ENCODE peak calls at places on chromosomes 3 and 15, in seven cellular contexts. One of them, this sample, is unnamed. For H3K4me1, the result is how much of the 10 kb centered on the place peaks cover.

GRCh38 chr3:76561494-76562242 is 478.2 kb upstream of the ROBO2 start:
- DNase-seq in prostate gland: no peak
- DNase-seq in heart left ventricle: no peak
- DNase-seq in spleen: no peak
- DNase-seq in H1: no peak
- DNase-seq in transverse colon: no peak
- DNase-seq in esophagus muscularis mucosa: no peak
- DNase-seq in this sample: no peak

GRCh38 chr15:78873796-78874761 is 1.4 kb downstream of the MORF4L1 start:
- DNase-seq in heart left ventricle: no peak
- DNase-seq in spleen: peak
- DNase-seq in H1: no peak
- DNase-seq in prostate gland: no peak
- DNase-seq in esophagus muscularis mucosa: no peak
- DNase-seq in transverse colon: peak
- DNase-seq in this sample: no peak

GRCh38 chr15:52331490-52332240 is 36.1 kb upstream of the MYO5C start:
- DNase-seq in spleen: no peak
- DNase-seq in transverse colon: peak
- DNase-seq in esophagus muscularis mucosa: no peak
- DNase-seq in heart left ventricle: no peak
- DNase-seq in H1: no peak
- DNase-seq in prostate gland: peak
- DNase-seq in this sample: no peak

GRCh38 chr15:98996619-98997018 is 11.0 kb downstream of the PGPEP1L start:
- DNase-seq in heart left ventricle: no peak
- DNase-seq in transverse colon: no peak
- DNase-seq in spleen: no peak
- DNase-seq in esophagus muscularis mucosa: no peak
- DNase-seq in prostate gland: no peak
- DNase-seq in H1: no peak
- DNase-seq in this sample: no peak

GRCh38 chr3:79139395-79140060 is 628.3 kb downstream of the ROBO1 start:
- DNase-seq in H1: no peak
- DNase-seq in transverse colon: no peak
- DNase-seq in prostate gland: no peak
- DNase-seq in spleen: no peak
- DNase-seq in heart left ventricle: no peak
- DNase-seq in esophagus muscularis mucosa: no peak
- DNase-seq in this sample: no peak

GRCh38 chr3:125057186-125057850 is 1.5 kb upstream of the HEG1 start:
- DNase-seq in H1: no peak
- DNase-seq in esophagus muscularis mucosa: no peak
- DNase-seq in heart left ventricle: no peak
- DNase-seq in spleen: no peak
- DNase-seq in transverse colon: no peak
- DNase-seq in prostate gland: no peak
- DNase-seq in this sample: peak

GRCh38 chr3:80997622-80998021 is 763.8 kb downstream of the GBE1 start:
- DNase-seq in spleen: no peak
- DNase-seq in transverse colon: no peak
- DNase-seq in H1: no peak
- DNase-seq in esophagus muscularis mucosa: no peak
- DNase-seq in heart left ventricle: no peak
- DNase-seq in prostate gland: no peak
- DNase-seq in this sample: no peak

GRCh38 chr3:52805270-52806039 is 10.9 kb downstream of the ITIH3 start:
- DNase-seq in heart left ventricle: no peak
- DNase-seq in esophagus muscularis mucosa: no peak
- DNase-seq in spleen: no peak
- DNase-seq in prostate gland: no peak
- DNase-seq in H1: no peak
- DNase-seq in transverse colon: no peak
- DNase-seq in this sample: no peak

GRCh38 chr3:151044706-151045105 is 40.8 kb upstream of the MED12L start:
- DNase-seq in heart left ventricle: no peak
- DNase-seq in prostate gland: no peak
- DNase-seq in spleen: no peak
- DNase-seq in esophagus muscularis mucosa: no peak
- DNase-seq in transverse colon: no peak
- DNase-seq in H1: no peak
- DNase-seq in this sample: no peak

GRCh38 chr3:80785475-80785874 is 976.0 kb downstream of the GBE1 start:
- DNase-seq in esophagus muscularis mucosa: no peak
- DNase-seq in H1: no peak
- DNase-seq in heart left ventricle: no peak
- DNase-seq in prostate gland: no peak
- DNase-seq in spleen: no peak
- DNase-seq in transverse colon: no peak
- DNase-seq in this sample: no peak

GRCh38 chr15:50633653-50634052 is 52.9 kb downstream of the TRPM7 start:
- DNase-seq in H1: no peak
- DNase-seq in prostate gland: no peak
- DNase-seq in transverse colon: no peak
- DNase-seq in esophagus muscularis mucosa: no peak
- DNase-seq in spleen: no peak
- DNase-seq in heart left ventricle: no peak
- DNase-seq in this sample: no peak

GRCh38 chr3:181250714-181251113 is 261.2 kb upstream of the DNAJC19 start:
- DNase-seq in heart left ventricle: no peak
- DNase-seq in transverse colon: no peak
- DNase-seq in spleen: no peak
- DNase-seq in H1: no peak
- DNase-seq in esophagus muscularis mucosa: no peak
- DNase-seq in prostate gland: no peak
- DNase-seq in this sample: no peak

GRCh38 chr3:173733029-173733652 is 335.6 kb downstream of the NLGN1 start:
- DNase-seq in prostate gland: no peak
- DNase-seq in H1: no peak
- DNase-seq in esophagus muscularis mucosa: no peak
- DNase-seq in heart left ventricle: no peak
- DNase-seq in transverse colon: no peak
- DNase-seq in spleen: no peak
- DNase-seq in this sample: no peak

GRCh38 chr15:100263031-100263430 is 78.7 kb downstream of the ADAMTS17 start:
- DNase-seq in transverse colon: no peak
- DNase-seq in esophagus muscularis mucosa: peak
- DNase-seq in prostate gland: no peak
- DNase-seq in spleen: no peak
- DNase-seq in heart left ventricle: no peak
- DNase-seq in H1: no peak
- DNase-seq in this sample: no peak

GRCh38 chr15:58396181-58396580 is 35.6 kb upstream of the LIPC start:
- DNase-seq in prostate gland: no peak
- DNase-seq in esophagus muscularis mucosa: no peak
- DNase-seq in heart left ventricle: no peak
- DNase-seq in H1: no peak
- DNase-seq in spleen: no peak
- DNase-seq in transverse colon: no peak
- DNase-seq in this sample: no peak

GRCh38 chr3:123188058-123188457 is 13.7 kb upstream of the SEC22A start:
- DNase-seq in heart left ventricle: no peak
- DNase-seq in H1: no peak
- DNase-seq in transverse colon: no peak
- DNase-seq in spleen: no peak
- DNase-seq in prostate gland: no peak
- DNase-seq in esophagus muscularis mucosa: no peak
- DNase-seq in this sample: no peak

GRCh38 chr3:189911001-189911400 is 209.7 kb downstream of the P3H2 start:
- DNase-seq in spleen: no peak
- DNase-seq in prostate gland: no peak
- DNase-seq in heart left ventricle: no peak
- DNase-seq in H1: no peak
- DNase-seq in esophagus muscularis mucosa: no peak
- DNase-seq in transverse colon: no peak
- DNase-seq in this sample: no peak

GRCh38 chr3:29453278-29453961 is 172.5 kb downstream of the RBMS3 start:
- DNase-seq in H1: no peak
- DNase-seq in esophagus muscularis mucosa: no peak
- DNase-seq in transverse colon: peak
- DNase-seq in prostate gland: peak
- DNase-seq in spleen: no peak
- DNase-seq in heart left ventricle: peak
- DNase-seq in this sample: peak

GRCh38 chr15:88476635-88477038 is 9.1 kb downstream of the MRPS11 start:
- DNase-seq in heart left ventricle: peak
- DNase-seq in esophagus muscularis mucosa: no peak
- DNase-seq in spleen: no peak
- DNase-seq in transverse colon: no peak
- DNase-seq in prostate gland: no peak
- DNase-seq in H1: no peak
- DNase-seq in this sample: no peak

GRCh38 chr3:28012830-28013229 is 228.6 kb upstream of the CMC1 start:
- DNase-seq in H1: no peak
- DNase-seq in spleen: no peak
- DNase-seq in prostate gland: no peak
- DNase-seq in heart left ventricle: no peak
- DNase-seq in transverse colon: no peak
- DNase-seq in esophagus muscularis mucosa: no peak
- DNase-seq in this sample: no peak

GRCh38 chr3:166351461-166351860 is 514.2 kb upstream of the BCHE start:
- DNase-seq in transverse colon: no peak
- DNase-seq in heart left ventricle: no peak
- DNase-seq in esophagus muscularis mucosa: no peak
- DNase-seq in prostate gland: no peak
- DNase-seq in H1: no peak
- DNase-seq in spleen: no peak
- DNase-seq in this sample: no peak

GRCh38 chr3:134799393-134799792 is 4.3 kb downstream of the EPHB1 start:
- DNase-seq in esophagus muscularis mucosa: peak
- DNase-seq in prostate gland: no peak
- DNase-seq in transverse colon: no peak
- DNase-seq in H1: no peak
- DNase-seq in heart left ventricle: no peak
- DNase-seq in spleen: no peak
- DNase-seq in this sample: no peak

GRCh38 chr3:63914312-63914711 is 2.1 kb upstream of the SCAANT1 start:
- DNase-seq in spleen: no peak
- DNase-seq in H1: no peak
- DNase-seq in transverse colon: peak
- DNase-seq in prostate gland: peak
- DNase-seq in esophagus muscularis mucosa: no peak
- DNase-seq in heart left ventricle: no peak
- DNase-seq in this sample: peak

GRCh38 chr3:58487140-58487886 is 4.6 kb upstream of the KCTD6 start:
- DNase-seq in esophagus muscularis mucosa: no peak
- DNase-seq in prostate gland: no peak
- DNase-seq in spleen: no peak
- DNase-seq in H1: no peak
- DNase-seq in heart left ventricle: no peak
- DNase-seq in transverse colon: no peak
- DNase-seq in this sample: no peak

GRCh38 chr3:158085358-158085757 is 20.9 kb downstream of the SHOX2 start:
- DNase-seq in spleen: no peak
- DNase-seq in transverse colon: no peak
- DNase-seq in heart left ventricle: no peak
- DNase-seq in prostate gland: no peak
- DNase-seq in H1: no peak
- DNase-seq in esophagus muscularis mucosa: no peak
- DNase-seq in this sample: no peak

DNA sequence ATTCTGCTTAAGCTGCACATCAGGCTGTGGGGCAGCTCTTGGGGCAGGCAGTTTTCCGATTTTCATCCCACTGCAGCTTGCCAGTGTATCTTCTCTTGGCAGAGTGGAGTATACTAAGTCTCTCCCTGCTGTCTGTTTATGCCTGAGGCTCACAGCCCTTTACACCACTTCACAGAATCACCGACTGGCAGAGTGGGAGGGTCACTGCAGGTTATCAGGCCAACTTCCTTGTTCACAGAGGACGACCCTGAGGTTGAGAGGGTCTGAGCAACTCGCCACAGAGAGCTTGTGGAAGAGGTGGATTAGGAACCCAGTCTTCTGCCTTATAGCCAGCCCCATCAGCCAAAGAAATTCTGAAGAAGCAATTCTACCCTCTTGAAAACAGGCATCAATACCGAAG is 30.9 kb downstream of the KIF9 start:
- DNase-seq in H1: no peak
- DNase-seq in spleen: peak
- DNase-seq in heart left ventricle: no peak
- DNase-seq in transverse colon: no peak
- DNase-seq in esophagus muscularis mucosa: no peak
- DNase-seq in prostate gland: no peak
- DNase-seq in this sample: no peak
- TF ChIP-seq POLR2A in H1: no peak
- TF ChIP-seq POLR2A in spleen: no peak
- TF ChIP-seq POLR2A in heart left ventricle: no peak
- TF ChIP-seq POLR2A in transverse colon: no peak
- TF ChIP-seq POLR2A in esophagus muscularis mucosa: no peak
- TF ChIP-seq POLR2A in prostate gland: no peak
- TF ChIP-seq POLR2A in this sample: no peak

GRCh38 chr3:139044366-139045210 is at the start of gene PRR23C:
- DNase-seq in prostate gland: no peak
- DNase-seq in H1: no peak
- DNase-seq in esophagus muscularis mucosa: no peak
- DNase-seq in transverse colon: no peak
- DNase-seq in spleen: no peak
- DNase-seq in heart left ventricle: no peak
- DNase-seq in this sample: no peak
- TF ChIP-seq CTCF in prostate gland: no peak
- TF ChIP-seq CTCF in H1: peak
- TF ChIP-seq CTCF in esophagus muscularis mucosa: no peak
- TF ChIP-seq CTCF in transverse colon: no peak
- TF ChIP-seq CTCF in spleen: no peak
- TF ChIP-seq CTCF in heart left ventricle: no peak
- TF ChIP-seq CTCF in this sample: no peak

DNA sequence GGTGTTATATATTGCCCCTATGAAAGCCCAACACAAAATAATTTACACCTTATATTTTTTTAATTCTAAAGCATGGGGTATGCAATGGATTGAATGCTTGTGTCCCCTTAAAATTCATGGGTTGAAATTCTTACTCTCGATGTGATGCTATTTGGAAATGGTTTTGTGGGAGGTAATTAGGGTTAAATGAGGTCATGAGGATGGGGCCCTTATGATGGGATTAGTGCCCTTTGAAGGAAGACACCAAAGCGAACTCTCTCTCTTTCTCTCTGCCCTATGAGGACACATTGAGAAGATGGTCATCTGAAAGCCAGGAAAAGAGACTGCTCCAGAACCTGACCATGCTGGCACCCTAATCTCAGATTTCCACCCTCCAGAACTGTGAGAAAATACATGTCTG is 7.6 kb upstream of the SRGAP3 start:
- DNase-seq in esophagus muscularis mucosa: no peak
- DNase-seq in spleen: no peak
- DNase-seq in transverse colon: no peak
- DNase-seq in H1: no peak
- DNase-seq in heart left ventricle: no peak
- DNase-seq in prostate gland: no peak
- DNase-seq in this sample: no peak
- H3K4me1 ChIP-seq in esophagus muscularis mucosa: under half
- H3K4me1 ChIP-seq in spleen: under half
- H3K4me1 ChIP-seq in transverse colon: under half
- H3K4me1 ChIP-seq in H1: under half
- H3K4me1 ChIP-seq in heart left ventricle: under half
- H3K4me1 ChIP-seq in prostate gland: under half
- H3K4me1 ChIP-seq in this sample: under half

DNA sequence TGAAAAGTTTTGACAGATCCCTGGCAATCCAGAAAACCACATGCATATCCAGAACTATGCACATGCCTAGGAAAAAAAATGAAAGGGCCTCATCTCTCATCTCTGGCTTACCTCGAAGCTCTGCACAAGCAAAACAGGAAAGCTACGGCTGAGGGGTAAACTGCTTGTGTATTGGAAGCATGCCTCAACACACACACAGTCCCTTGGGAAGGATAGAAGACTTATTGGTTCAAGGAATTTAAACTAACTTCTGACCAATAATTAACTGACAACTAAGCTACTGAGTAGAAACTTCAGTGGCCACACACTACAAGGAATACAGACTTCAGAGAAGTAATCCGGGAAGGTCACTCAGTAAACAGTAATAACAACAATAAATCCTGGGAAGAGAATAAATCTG is 59.9 kb upstream of the POMGNT2 start:
- DNase-seq in H1: no peak
- DNase-seq in heart left ventricle: no peak
- DNase-seq in prostate gland: no peak
- DNase-seq in spleen: no peak
- DNase-seq in esophagus muscularis mucosa: peak
- DNase-seq in transverse colon: no peak
- DNase-seq in this sample: no peak
- TF ChIP-seq POLR2A in H1: no peak
- TF ChIP-seq POLR2A in heart left ventricle: no peak
- TF ChIP-seq POLR2A in prostate gland: no peak
- TF ChIP-seq POLR2A in spleen: no peak
- TF ChIP-seq POLR2A in esophagus muscularis mucosa: no peak
- TF ChIP-seq POLR2A in transverse colon: no peak
- TF ChIP-seq POLR2A in this sample: no peak

This sample was measured in sigmoid colon.